ENCODE peak calls at places on chromosome 21, in seven cellular contexts. O is IMR-90; H is activated B cell treated with CpG ODN at 0.5 μM for 24 hours; L is CD8-positive, alpha-beta T cell; J is choroid plexus epithelial cell; S is heart right ventricle; C is fibroblast of lung. F is an unnamed sample.

GRCh38 chr21:32653326-32653901 is 41.2 kb upstream of the CFAP298 start:
- DNase-seq in O (peak), H (no peak), L (no peak), J (peak), S (no peak), C (peak), F (no peak)

GRCh38 chr21:21003701-21004100 is 5.5 kb downstream of the NCAM2 start:
- DNase-seq in O (peak), H (no peak), L (no peak), J (peak), S (no peak), C (peak), F (no peak)

GRCh38 chr21:33063907-33064622 is 5.9 kb upstream of the OLIG1 start:
- DNase-seq in O (no peak), H (no peak), L (no peak), J (no peak), S (no peak), C (no peak), F (no peak)

GRCh38 chr21:38376693-38377092 is 119.9 kb downstream of the KCNJ15 start:
- DNase-seq in O (no peak), H (no peak), L (no peak), J (no peak), S (no peak), C (no peak), F (no peak)

GRCh38 chr21:40204956-40205355 is 337.7 kb downstream of the PCP4 start:
- DNase-seq in O (no peak), H (no peak), L (no peak), J (no peak), S (no peak), C (no peak), F (no peak)

GRCh38 chr21:38716942-38717341 is 88.8 kb upstream of the ETS2 start:
- DNase-seq in O (peak), H (no peak), L (no peak), J (peak), S (no peak), C (no peak), F (no peak)

GRCh38 chr21:32325706-32326105 is 27.1 kb downstream of the MRAP start:
- DNase-seq in O (peak), H (no peak), L (no peak), J (no peak), S (no peak), C (no peak), F (no peak)

GRCh38 chr21:31366825-31367224 is 22.8 kb upstream of the TIAM1 start:
- DNase-seq in O (peak), H (no peak), L (no peak), J (peak), S (no peak), C (peak), F (no peak)

GRCh38 chr21:42063206-42063577 is 7.9 kb upstream of the UMODL1 start:
- DNase-seq in O (no peak), H (peak), L (peak), J (no peak), S (no peak), C (no peak), F (no peak)

GRCh38 chr21:44752701-44753235 is 41.4 kb upstream of the TSPEAR start:
- DNase-seq in O (no peak), H (no peak), L (no peak), J (peak), S (no peak), C (no peak), F (no peak)
- TF ChIP-seq CTCF in O (no peak), H (no peak), L (no peak), J (peak), S (no peak), C (no peak), F (no peak)

GRCh38 chr21:14886001-14886400 is 178.8 kb downstream of the NRIP1 start:
- DNase-seq in O (no peak), H (no peak), L (no peak), J (no peak), S (no peak), C (no peak), F (no peak)

GRCh38 chr21:14889080-14889805 is 175.6 kb downstream of the NRIP1 start:
- DNase-seq in O (peak), H (no peak), L (no peak), J (peak), S (no peak), C (peak), F (no peak)

GRCh38 chr21:14888202-14888601 is 176.6 kb downstream of the NRIP1 start:
- DNase-seq in O (no peak), H (no peak), L (no peak), J (no peak), S (no peak), C (no peak), F (no peak)

GRCh38 chr21:14895792-14896191 is 169.0 kb downstream of the NRIP1 start:
- DNase-seq in O (no peak), H (no peak), L (no peak), J (no peak), S (no peak), C (no peak), F (no peak)

GRCh38 chr21:14890141-14890540 is 174.7 kb downstream of the NRIP1 start:
- DNase-seq in O (no peak), H (no peak), L (no peak), J (peak), S (no peak), C (no peak), F (no peak)
- TF ChIP-seq CTCF in O (no peak), H (no peak), L (no peak), J (no peak), S (no peak), C (no peak), F (no peak)

DNA sequence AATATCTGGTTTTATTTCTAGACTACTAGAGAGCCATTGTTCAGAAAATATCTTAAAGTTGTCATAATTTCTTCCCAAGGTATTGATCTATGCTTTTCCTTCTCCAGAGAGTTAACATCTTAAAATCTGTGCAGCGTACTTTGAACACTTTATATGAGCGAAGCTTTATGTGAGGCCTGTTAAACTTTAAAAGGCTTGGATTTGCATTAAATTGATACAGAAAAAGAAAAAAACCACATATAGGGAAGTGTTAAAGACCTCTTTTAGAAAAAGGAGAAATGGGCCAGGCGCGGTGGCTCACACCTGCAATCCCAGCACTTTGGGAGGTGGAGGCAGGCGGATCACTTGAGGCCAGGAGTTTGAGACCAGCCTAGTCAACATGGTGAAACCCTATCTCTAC is 59.2 kb upstream of the MORC3 start:
- DNase-seq in O (no peak), H (no peak), L (no peak), J (no peak), S (no peak), C (no peak), F (no peak)
- TF ChIP-seq CTCF in O (no peak), H (no peak), L (peak), J (no peak), S (no peak), C (no peak), F (no peak)

GRCh38 chr21:29335720-29336119 is 37.0 kb downstream of the BACH1 start:
- DNase-seq in O (peak), H (no peak), L (no peak), J (peak), S (no peak), C (peak), F (no peak)
- TF ChIP-seq CTCF in O (no peak), H (no peak), L (no peak), J (no peak), S (no peak), C (no peak), F (no peak)

DNA sequence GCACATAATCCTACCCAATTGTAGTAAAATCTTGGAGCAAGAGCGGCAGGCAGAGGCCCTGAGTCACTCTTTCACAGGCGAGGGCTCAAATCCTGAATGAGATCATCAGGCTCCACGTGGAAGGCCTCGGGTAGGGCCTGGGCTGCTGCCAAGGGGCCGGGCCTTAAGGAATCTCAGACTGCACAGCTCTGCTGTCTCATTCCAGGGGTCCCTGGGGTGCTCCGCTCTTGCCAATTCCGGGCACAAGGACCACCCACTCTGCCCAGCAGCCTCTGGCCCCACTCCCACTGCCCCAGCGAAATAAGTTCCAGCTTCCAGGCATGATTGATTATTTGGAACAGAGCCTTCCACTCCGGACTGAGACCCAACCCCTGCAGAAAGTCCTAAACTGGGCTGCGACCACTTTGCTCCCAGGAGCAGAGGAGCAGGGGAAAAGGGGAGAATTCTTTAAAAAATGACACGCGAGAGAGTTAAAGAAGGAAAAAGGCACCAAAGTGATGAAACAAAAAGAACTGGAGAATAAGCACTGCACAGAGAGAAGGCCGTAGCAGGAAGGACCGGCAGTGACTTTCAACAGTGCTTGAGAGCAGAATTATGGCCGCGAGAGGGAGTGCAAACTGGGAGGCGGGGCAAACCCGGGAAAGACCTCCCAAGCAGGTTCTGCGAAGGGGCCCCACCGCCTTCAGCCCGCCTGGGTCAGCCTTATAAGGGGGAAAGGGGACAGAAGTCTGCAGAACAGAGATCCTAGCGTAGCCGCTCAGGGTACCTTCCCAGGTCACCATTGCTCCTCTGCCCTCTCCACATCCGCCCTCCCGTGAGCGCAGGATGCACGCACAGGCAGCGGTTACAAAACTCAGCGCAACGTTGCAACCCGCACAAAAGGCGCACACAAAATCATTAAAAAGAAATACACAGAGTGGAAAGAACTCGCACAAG is 2.0 kb downstream of the ADAMTS1 start:
- DNase-seq in O (peak), H (no peak), L (no peak), J (peak), S (peak), C (peak), F (peak)
- TF ChIP-seq CTCF in O (no peak), H (no peak), L (no peak), J (peak), S (peak), C (peak), F (no peak)

DNA sequence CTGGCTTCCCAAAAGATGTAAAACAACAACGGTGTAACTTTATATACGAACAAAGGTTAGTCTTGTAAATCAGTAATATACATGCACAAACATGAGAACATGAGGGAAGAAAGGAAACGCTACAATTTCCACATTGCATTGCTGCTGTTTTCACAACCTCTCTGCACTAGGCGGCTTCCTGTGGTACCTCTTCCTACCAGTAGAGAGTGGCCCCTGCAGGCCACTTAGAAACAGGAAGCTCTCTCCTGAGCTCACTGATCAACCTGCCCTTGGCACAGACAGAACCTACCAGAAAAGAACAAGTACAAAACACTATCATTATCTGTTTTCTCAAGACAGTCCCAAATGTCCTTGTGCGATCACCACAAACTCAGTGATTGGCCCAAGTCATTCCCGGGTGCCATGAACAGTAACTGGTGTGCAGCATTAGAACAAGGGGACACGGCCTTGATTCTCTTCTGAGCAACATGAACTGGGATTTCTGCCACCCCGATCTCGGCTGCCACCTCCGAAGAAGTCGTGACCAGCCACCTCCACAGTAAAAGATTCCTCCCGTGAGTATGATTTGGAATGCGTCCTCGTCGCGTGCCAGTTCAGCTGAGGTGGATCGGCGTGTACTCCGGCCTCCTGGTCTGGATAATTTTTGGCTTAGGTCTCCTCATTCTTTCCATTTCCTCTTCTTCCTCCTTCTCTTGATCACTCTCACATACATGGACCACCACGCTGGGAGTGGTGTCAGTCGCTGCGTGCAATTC is 5.7 kb upstream of the KCNE1 start:
- DNase-seq in O (no peak), H (no peak), L (no peak), J (peak), S (no peak), C (no peak), F (no peak)
- TF ChIP-seq CTCF in O (peak), H (no peak), L (no peak), J (peak), S (peak), C (peak), F (no peak)

DNA sequence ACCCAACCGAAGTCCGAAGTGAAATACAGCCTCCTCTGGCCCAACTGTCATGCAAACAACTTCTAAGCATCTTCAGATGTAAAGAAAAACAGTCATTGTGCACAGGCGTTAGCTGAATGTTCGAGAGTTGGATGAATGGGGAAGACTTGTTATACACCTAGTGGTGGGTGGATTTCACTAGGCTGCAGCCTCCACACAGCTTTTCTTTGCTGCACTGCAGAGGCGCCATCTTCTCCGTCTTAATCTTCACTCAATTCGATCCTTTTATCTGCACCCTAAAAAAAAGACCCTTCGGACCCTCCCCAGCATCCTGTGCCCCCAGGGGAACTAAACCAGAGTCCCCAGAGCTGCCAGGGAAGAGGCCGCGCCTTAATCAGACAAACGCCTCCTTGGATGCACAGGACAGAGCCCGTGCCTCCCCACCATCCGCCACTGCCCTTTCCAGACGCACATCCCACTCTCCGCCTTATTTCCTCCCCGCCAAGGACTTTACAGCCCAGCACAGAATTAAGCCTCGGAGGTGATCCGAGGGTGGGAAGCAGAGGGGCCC is 1.4 kb downstream of the APP start:
- DNase-seq in O (peak), H (peak), L (peak), J (peak), S (peak), C (peak), F (no peak)
- TF ChIP-seq CTCF in O (peak), H (no peak), L (peak), J (peak), S (peak), C (peak), F (no peak)

F was measured in omental fat pad.